ENCODE peak calls at places on chromosome 13, in five cellular contexts. A is WTC11, Z is HCT116, I is H1, L is GM12878. Q is an unnamed sample.

GRCh38 chr13:40613192-40613818 is 53.1 kb downstream of the FOXO1 start:
- DNase-seq in L (peak; percentile 64), Z (no peak), I (no peak), A (no peak), Q (no peak)

GRCh38 chr13:76470991-76471390 is 415.2 kb downstream of the KCTD12 start:
- DNase-seq in I (no peak), Z (no peak), L (no peak), A (no peak), Q (no peak)

GRCh38 chr13:110168999-110169933 is 137.7 kb downstream of the COL4A1 start:
- DNase-seq in A (no peak), L (no peak), Z (no peak), I (no peak), Q (no peak)

GRCh38 chr13:40164137-40164536 is 502.3 kb downstream of the FOXO1 start:
- DNase-seq in Z (no peak), A (no peak), I (no peak), L (no peak), Q (no peak)

GRCh38 chr13:23629566-23630272 is 59.5 kb downstream of the TNFRSF19 start:
- DNase-seq in I (no peak), L (no peak), A (no peak), Z (no peak), Q (peak; percentile 93)

GRCh38 chr13:35789335-35790166 is 313.1 kb upstream of the MAB21L1 start:
- DNase-seq in A (no peak), I (no peak), L (no peak), Z (peak; percentile 7), Q (peak; percentile 16)

GRCh38 chr13:29648760-29649159 is 53.3 kb upstream of the SLC7A1 start:
- DNase-seq in Z (no peak), I (no peak), L (no peak), A (no peak), Q (no peak)

GRCh38 chr13:113656015-113656588 is 1.9 kb downstream of the ATP4B start:
- DNase-seq in L (no peak), A (peak; percentile 6), I (no peak), Z (no peak), Q (no peak)

GRCh38 chr13:111215081-111216047 is 100.3 kb downstream of the ARHGEF7 start:
- DNase-seq in I (no peak), Z (no peak), A (no peak), L (no peak), Q (no peak)

GRCh38 chr13:106155411-106155810 is 380.1 kb downstream of the EFNB2 start:
- DNase-seq in Z (no peak), A (no peak), I (no peak), L (no peak), Q (no peak)

GRCh38 chr13:30739646-30740642 is 4.6 kb downstream of the ALOX5AP start:
- DNase-seq in A (no peak), L (peak; percentile 76), Z (peak; percentile 52), I (no peak), Q (no peak)

GRCh38 chr13:92805766-92806165 is 420.8 kb upstream of the GPC6 start:
- DNase-seq in Z (no peak), L (no peak), I (no peak), A (no peak), Q (no peak)

GRCh38 chr13:105827074-105827473 is 708.4 kb downstream of the EFNB2 start:
- DNase-seq in I (no peak), Z (no peak), A (no peak), L (no peak), Q (no peak)

GRCh38 chr13:113672002-113672651 is 5.1 kb downstream of the GRK1 start:
- DNase-seq in I (no peak), Z (no peak), A (peak; percentile 12), L (no peak), Q (no peak)

GRCh38 chr13:80841346-80841882 is 500.5 kb upstream of the SPRY2 start:
- DNase-seq in A (no peak), L (no peak), Z (no peak), I (no peak), Q (no peak)

GRCh38 chr13:90918551-90918950 is 428.9 kb upstream of the MIR17HG start:
- DNase-seq in I (no peak), A (no peak), L (no peak), Z (no peak), Q (no peak)

GRCh38 chr13:92530364-92530763 is 696.2 kb upstream of the GPC6 start:
- DNase-seq in L (no peak), Z (no peak), I (no peak), A (no peak), Q (no peak)

GRCh38 chr13:114128624-114129522 is 3.5 kb downstream of the RASA3 start:
- DNase-seq in Z (peak; percentile 72), I (no peak), L (peak; percentile 81), A (no peak), Q (no peak)

GRCh38 chr13:59038824-59039223 is 1124.9 kb downstream of the DIAPH3 start:
- DNase-seq in Z (no peak), I (no peak), L (no peak), A (no peak), Q (no peak)

GRCh38 chr13:37209621-37210020 is 104.2 kb upstream of the CSNK1A1L start:
- DNase-seq in A (no peak), Z (no peak), L (no peak), I (no peak), Q (no peak)

GRCh38 chr13:57739089-57739488 is 107.5 kb downstream of the PCDH17 start:
- DNase-seq in L (no peak), Z (no peak), I (no peak), A (no peak), Q (no peak)

GRCh38 chr13:73248154-73248553 is 189.3 kb downstream of the KLF5 start:
- DNase-seq in I (no peak), Z (no peak), L (no peak), A (no peak), Q (no peak)
- TF ChIP-seq ATF3 in I (no peak), Z (no peak), L (no peak), A (no peak), Q (no peak)

DNA sequence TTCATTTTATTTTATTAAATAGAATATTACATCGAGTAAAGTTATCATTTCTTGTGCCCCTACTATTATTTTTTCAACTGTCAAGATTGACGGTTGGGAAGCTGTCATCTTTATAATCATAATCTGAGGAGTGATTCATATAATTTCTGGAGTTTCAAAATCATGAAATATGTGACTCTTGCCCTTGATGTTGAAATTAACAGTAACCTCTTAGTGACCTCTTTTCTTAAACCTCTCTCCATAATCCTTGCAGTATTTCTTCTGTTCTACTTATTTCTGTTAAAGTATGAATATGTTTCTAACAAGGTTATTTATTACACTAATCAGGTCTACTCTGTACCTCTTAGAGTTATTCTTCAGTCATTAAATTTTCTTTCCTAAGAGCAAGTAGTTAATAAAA is 663.8 kb downstream of the LIG4 start:
- DNase-seq in L (no peak), A (no peak), Z (no peak), I (no peak), Q (no peak)
- TF ChIP-seq ATF3 in L (no peak), A (no peak), Z (no peak), I (no peak), Q (no peak)

GRCh38 chr13:79724348-79725103 is 243.6 kb downstream of the NDFIP2 start:
- DNase-seq in Z (no peak), L (no peak), A (no peak), I (no peak), Q (peak; percentile 89)

GRCh38 chr13:79723462-79724116 is 242.6 kb downstream of the NDFIP2 start:
- DNase-seq in I (no peak), L (no peak), A (no peak), Z (no peak), Q (peak; percentile 30)

GRCh38 chr13:79722885-79723445 is 242.0 kb downstream of the NDFIP2 start:
- DNase-seq in Z (no peak), A (no peak), I (no peak), L (no peak), Q (no peak)

GRCh38 chr13:79725841-79726240 is 244.9 kb downstream of the NDFIP2 start:
- DNase-seq in A (no peak), I (no peak), L (no peak), Z (no peak), Q (no peak)
- TF ChIP-seq ATF3 in A (no peak), I (no peak), L (no peak), Z (no peak), Q (no peak)

DNA sequence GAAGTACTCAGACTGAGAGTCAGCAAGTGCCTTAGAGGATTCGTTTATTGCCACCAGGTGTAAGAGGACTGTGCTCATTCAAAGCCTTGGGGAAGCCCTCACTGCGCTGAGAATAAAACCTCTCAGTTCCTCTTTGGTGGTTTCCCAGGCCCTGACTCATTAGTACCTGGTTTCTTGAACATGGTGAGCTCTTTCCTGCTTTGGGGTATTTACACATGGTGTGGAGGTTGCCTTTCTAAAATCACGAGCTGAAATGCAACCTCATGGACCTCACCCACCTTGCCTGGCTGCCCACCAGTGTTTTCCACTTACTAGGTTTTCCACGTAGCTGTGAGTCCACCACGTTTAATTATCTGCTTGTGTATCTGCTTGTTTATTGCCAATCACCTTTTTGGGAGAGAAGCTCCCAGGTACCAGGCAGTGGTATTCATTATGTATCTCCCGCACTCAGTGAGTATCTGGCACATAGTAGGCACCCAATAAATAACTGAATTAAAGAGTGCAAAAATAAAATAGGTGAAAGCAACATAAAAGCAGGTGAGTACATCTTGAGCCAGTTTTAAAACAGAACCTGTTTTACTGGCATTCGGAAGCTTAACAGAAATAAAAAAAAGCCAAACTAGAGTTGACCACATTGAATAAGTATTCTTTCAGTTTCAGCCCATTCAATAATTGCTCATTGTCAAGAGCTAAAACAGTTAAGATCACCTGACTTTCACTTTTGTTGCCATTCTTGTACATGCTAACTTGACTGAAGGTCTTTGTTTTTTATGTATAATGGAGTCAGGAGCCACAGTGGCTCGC is 533.0 kb downstream of the MYO16 start:
- DNase-seq in Z (no peak), I (no peak), L (peak; percentile 98), A (no peak), Q (no peak)
- TF ChIP-seq ATF3 in Z (no peak), I (no peak), L (no peak), A (no peak), Q (no peak)

GRCh38 chr13:26561636-26562537 is 4.4 kb downstream of the WASF3 start:
- DNase-seq in A (no peak), L (no peak), Z (no peak), I (no peak), Q (peak; percentile 35)
- TF ChIP-seq ATF3 in A (no peak), L (no peak), Z (no peak), I (no peak), Q (no peak)

DNA sequence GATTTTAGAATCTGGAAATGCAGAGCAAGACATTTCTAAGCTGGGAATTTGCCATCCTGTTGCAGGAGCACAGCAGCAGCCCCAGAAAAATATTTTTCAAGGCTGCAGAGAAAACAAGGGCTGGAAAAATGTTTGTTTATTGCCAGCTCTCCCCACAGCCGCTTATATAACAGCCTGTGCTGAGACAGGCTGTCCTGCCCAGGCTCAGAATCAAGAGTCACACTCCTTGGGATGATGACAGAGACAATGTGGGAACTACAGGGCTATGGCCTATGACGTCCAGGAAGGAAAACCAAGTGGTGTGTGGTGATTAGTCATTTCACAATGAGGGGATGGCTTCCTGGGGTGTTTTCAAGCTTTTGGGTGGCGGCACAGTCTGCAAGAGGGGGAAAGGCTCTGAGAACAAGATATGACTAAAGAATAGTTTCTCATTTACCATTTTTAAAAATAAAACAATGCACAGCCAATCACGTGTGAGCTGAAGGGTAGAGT is 136.3 kb upstream of the SERP2 start:
- DNase-seq in I (no peak), Z (no peak), L (peak; percentile 19), A (no peak), Q (no peak)
- TF ChIP-seq ATF3 in I (no peak), Z (no peak), L (no peak), A (no peak), Q (no peak)

Q was measured in HepG2.